ENCODE peak calls at places on chromosomes 3 and 15, in four cellular contexts. O, R, F and H are unnamed samples.

GRCh38 chr15:39296955-39297354 is 283.9 kb upstream of the THBS1 start:
- DNase-seq in O (no peak), R (no peak), F (no peak), H (no peak)

GRCh38 chr3:49673131-49673714 is 928 bp upstream of the APEH start:
- DNase-seq in O (no peak), R (peak; percentile 67), F (no peak), H (peak; percentile 42)

GRCh38 chr3:197224034-197224444 is 74.4 kb downstream of the DLG1 start:
- DNase-seq in O (no peak), R (peak; percentile 64), F (peak; percentile 71), H (peak; percentile 60)

GRCh38 chr15:51814616-51815015 is 14.8 kb upstream of the TMOD3 start:
- DNase-seq in O (no peak), R (peak; percentile 77), F (peak; percentile 26), H (no peak)

GRCh38 chr3:184815046-184815930 is 3.3 kb downstream of the VPS8 start:
- DNase-seq in O (no peak), R (peak; percentile 21), F (peak; percentile 87), H (peak; percentile 68)

GRCh38 chr15:71626596-71627088 is 183.7 kb upstream of the NR2E3 start:
- DNase-seq in O (no peak), R (no peak), F (no peak), H (no peak)

GRCh38 chr3:132209860-132210259 is 107.3 kb upstream of the ACP3 start:
- DNase-seq in O (no peak), R (no peak), F (no peak), H (no peak)

GRCh38 chr3:103170651-103171050 is 735.8 kb downstream of the ZPLD1 start:
- DNase-seq in O (no peak), R (no peak), F (no peak), H (no peak)

GRCh38 chr3:75136100-75136897 is 521.8 kb upstream of the CNTN3 start:
- DNase-seq in O (no peak), R (no peak), F (no peak), H (no peak)

GRCh38 chr3:191761906-191762305 is 300.9 kb downstream of the PYDC2 start:
- DNase-seq in O (no peak), R (no peak), F (peak; percentile 7), H (no peak)

GRCh38 chr15:96329403-96329981 is 1.0 kb upstream of the NR2F2 start:
- DNase-seq in O (no peak), R (no peak), F (peak; percentile 36), H (peak; percentile 51)

GRCh38 chr3:121759541-121760202 is 10.1 kb upstream of the GOLGB1 start:
- DNase-seq in O (no peak), R (peak; percentile 64), F (no peak), H (no peak)

GRCh38 chr3:31448882-31449243 is 83.9 kb upstream of the STT3B start:
- DNase-seq in O (no peak), R (no peak), F (no peak), H (no peak)

GRCh38 chr3:31449318-31449717 is 83.4 kb upstream of the STT3B start:
- DNase-seq in O (no peak), R (no peak), F (no peak), H (no peak)

GRCh38 chr3:31446411-31446810 is 86.3 kb upstream of the STT3B start:
- DNase-seq in O (no peak), R (no peak), F (no peak), H (no peak)

GRCh38 chr3:31450345-31450744 is 82.4 kb upstream of the STT3B start:
- DNase-seq in O (no peak), R (no peak), F (no peak), H (no peak)

DNA sequence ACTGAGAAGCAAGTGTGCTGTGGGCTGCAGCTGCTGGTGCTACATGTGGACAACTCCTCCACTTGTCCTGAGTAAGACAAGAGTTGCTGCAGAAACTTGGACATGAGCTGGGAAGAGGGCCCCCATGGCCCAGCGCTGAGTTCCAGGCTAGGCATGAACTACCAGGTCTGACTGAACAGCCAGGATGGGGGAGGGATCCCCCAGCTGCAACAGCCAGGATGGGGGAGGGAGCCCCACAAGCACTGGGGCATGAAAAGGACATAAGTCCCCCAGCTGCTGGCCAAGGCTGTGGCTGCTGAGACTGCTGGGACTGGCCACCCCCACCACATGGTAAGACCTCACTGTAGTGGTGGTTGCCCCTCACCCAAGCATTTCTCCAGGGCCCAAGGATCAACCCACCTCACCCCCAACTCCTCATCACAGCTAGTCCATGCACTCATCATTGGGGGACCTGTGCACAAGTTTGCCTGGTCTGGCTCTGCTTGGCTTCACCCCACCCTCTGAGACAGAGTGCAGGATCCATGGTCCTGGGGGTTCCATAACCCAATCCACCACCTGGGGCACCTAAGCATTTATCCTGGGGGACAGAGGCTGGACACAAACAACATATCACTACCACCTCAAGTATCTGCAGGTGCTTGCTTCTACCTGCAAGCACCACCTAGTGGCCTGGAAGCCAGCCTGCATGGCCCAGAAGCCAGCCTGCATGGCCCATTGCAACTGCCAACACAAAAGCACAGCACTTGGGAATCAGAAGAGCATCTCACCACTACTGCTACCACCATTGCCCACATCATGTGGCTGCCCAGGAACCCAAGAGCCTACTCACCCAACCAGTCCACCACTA is 84.5 kb upstream of the STT3B start:
- DNase-seq in O (no peak), R (peak; percentile 33), F (peak; percentile 23), H (peak; percentile 66)
- TF ChIP-seq CTCF in O (peak; percentile 22), R (peak; percentile 23), F (peak; percentile 53), H (peak; percentile 93)

DNA sequence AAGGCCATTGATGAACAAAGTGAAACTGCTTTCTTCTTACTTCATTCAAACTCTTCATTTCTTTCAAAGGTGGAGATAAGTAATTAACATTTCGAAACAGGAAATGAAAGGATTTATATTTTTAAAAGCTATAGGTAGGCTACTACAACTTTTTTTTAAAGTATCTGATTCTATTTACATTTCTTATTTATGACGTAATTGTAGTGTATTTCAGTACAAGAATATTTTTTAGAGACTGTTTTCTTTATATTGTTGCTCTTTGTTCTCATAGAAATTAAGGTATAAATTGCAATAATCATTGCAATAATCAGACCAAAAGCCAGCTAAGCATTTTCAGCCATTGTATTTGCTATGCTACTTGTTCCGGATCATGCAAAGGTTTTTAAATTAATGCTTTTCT is 13.7 kb downstream of the ZFAND6 start:
- DNase-seq in O (no peak), R (no peak), F (no peak), H (no peak)
- H3K4me3 ChIP-seq in O (no peak overlapping the region), R (peak overlapping the region; percentile 65), F (peak overlapping the region; percentile 70), H (peak overlapping the region; percentile 71)

DNA sequence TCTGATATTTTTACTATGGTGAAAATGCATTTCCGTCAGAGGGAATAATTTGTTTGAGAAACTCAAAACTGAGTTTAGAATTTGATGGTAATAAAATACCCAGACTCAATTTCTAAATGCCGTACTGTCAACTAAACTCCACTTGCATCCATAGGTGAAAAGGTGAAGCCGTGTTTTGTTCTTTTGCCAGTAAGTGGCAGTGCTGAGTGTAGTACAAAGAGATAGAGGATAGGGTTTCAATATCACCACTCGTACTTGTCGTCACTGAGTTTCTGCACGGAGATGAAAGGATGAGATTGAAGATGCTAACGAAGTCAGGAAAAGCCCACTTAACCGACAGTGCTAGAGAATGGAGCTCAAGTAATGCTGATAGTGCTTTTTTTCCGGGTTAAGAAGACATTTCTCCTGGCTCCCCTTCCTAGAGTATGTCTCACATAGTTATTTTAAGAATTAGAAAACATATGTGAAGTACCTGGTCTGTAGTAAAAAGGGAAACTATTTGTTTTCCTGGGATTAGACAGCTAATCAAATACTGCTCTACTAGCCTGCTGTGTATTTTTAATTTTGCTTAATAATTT is 345.1 kb downstream of the IL5RA start:
- DNase-seq in O (no peak), R (peak; percentile 23), F (no peak), H (no peak)
- TF ChIP-seq CTCF in O (no peak), R (no peak), F (no peak), H (no peak)

DNA sequence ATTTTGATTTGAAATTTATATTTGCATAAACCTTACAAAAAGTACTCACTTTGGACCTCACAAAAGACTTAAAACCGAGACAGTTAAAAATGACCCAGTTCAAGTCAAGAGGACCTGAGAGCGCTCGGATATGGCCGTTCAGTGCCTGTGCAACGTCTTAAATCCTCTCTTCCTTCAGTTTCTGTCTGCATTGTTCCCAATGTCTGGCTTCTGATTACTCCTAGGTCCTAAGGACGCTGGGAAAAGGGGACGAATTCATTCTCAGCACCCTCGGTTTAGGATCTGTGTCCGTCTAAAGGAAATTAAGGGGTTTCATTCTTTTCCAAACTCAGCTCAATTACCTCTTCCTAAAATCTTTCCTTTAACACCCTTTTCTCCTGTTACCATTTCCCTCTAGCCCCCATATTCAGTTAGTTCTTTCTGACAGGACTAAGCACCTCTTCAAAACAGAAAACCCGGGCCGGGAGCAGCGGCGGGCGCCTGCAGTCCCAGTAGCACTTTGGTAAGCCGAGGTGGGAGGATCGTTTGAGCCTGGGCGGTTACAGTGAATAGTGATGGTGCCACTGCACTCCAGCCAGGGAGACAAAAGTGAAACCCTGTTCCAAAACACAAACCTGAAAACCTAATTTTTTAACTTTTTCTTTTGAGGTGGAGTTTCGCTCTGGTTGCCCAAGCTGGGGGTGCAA is 931 bp downstream of the DPPA4 start:
- DNase-seq in O (no peak), R (no peak), F (peak; percentile 15), H (peak; percentile 15)
- H3K4me3 ChIP-seq in O (peak overlapping the region; percentile 26), R (no peak overlapping the region), F (peak overlapping the region; percentile 15), H (peak overlapping the region; percentile 7)

GRCh38 chr3:27484002-27484844 is at the start of gene SLC4A7:
- DNase-seq in O (peak; percentile 99), R (peak; percentile 96), F (peak; percentile 91), H (peak; percentile 98)
- TF ChIP-seq CTCF in O (no peak), R (no peak), F (no peak), H (no peak)

GRCh38 chr15:91508633-91509032 is 344.9 kb upstream of the SLCO3A1 start:
- DNase-seq in O (no peak), R (no peak), F (peak; percentile 24), H (no peak)
- H3K4me3 ChIP-seq in O (no peak overlapping the region), R (no peak overlapping the region), F (no peak overlapping the region), H (no peak overlapping the region)

GRCh38 chr15:66078196-66078928 is 175.2 kb downstream of the MEGF11 start:
- DNase-seq in O (no peak), R (no peak), F (no peak), H (no peak)
- TF ChIP-seq CTCF in O (no peak), R (no peak), F (no peak), H (no peak)